ENCODE peak calls at places on chromosome X, in six cellular contexts. Z is keratinocyte; Q is kidney epithelial cell; N is CD4-positive, alpha-beta T cell; O is ovary; U is transverse colon. F is an unnamed sample.

GRCh38 chrX:100976211-100976610 is 6.7 kb downstream of the ARL13A start:
- DNase-seq in Q (no peak), U (no peak), O (no peak), Z (no peak), N (no peak), F (no peak)

GRCh38 chrX:145923376-145923775 is 105.7 kb downstream of the SLITRK2 start:
- DNase-seq in Z (no peak), O (no peak), Q (no peak), U (no peak), N (no peak), F (no peak)

GRCh38 chrX:111649641-111650040 is 31.3 kb upstream of the ALG13 start:
- DNase-seq in O (no peak), U (no peak), Q (no peak), Z (no peak), N (no peak), F (no peak)

GRCh38 chrX:147735364-147735763 is 176.4 kb upstream of the FMR1 start:
- DNase-seq in Q (no peak), N (no peak), U (no peak), Z (no peak), O (no peak), F (no peak)

GRCh38 chrX:44748014-44748413 is 95.8 kb upstream of the DUSP21 start:
- DNase-seq in U (no peak), Z (no peak), N (no peak), Q (peak; percentile 1), O (no peak), F (no peak)

GRCh38 chrX:130268500-130269170 is at the start of gene ZNF280C:
- DNase-seq in Z (peak; percentile 60), N (peak; percentile 78), Q (peak; percentile 64), U (peak; percentile 92), O (peak; percentile 83), F (peak; percentile 92)

GRCh38 chrX:105701310-105702052 is 120.9 kb upstream of the NRK start:
- DNase-seq in N (no peak), O (no peak), Q (no peak), Z (no peak), U (no peak), F (no peak)

GRCh38 chrX:16208601-16209000 is 41.3 kb downstream of the MAGEB17 start:
- DNase-seq in Q (no peak), N (no peak), U (no peak), Z (no peak), O (no peak), F (no peak)

GRCh38 chrX:10397349-10397748 is 223.0 kb downstream of the MID1 start:
- DNase-seq in N (no peak), U (no peak), O (no peak), Z (no peak), Q (no peak), F (no peak)

GRCh38 chrX:69079278-69079677 is 86.0 kb downstream of the PJA1 start:
- DNase-seq in O (no peak), U (no peak), Z (no peak), N (no peak), Q (no peak), F (no peak)

GRCh38 chrX:34884693-34885277 is 57.8 kb upstream of the FAM47B start:
- DNase-seq in U (no peak), Z (peak; percentile 46), N (no peak), Q (peak; percentile 59), O (no peak), F (peak; percentile 9)

GRCh38 chrX:13110427-13111324 is 66.3 kb upstream of the FAM9C start:
- DNase-seq in Z (no peak), Q (no peak), U (peak; percentile 51), O (peak; percentile 37), N (no peak), F (peak; percentile 48)

GRCh38 chrX:104721854-104722253 is 155.9 kb downstream of the IL1RAPL2 start:
- DNase-seq in N (no peak), Z (no peak), O (no peak), Q (no peak), U (no peak), F (no peak)

GRCh38 chrX:136933617-136934145 is 53.2 kb upstream of the RBMX start:
- DNase-seq in N (no peak), O (no peak), U (no peak), Z (no peak), Q (no peak), F (no peak)

GRCh38 chrX:108168961-108169740 is 77.6 kb downstream of the ATG4A start:
- DNase-seq in N (no peak), O (no peak), Q (no peak), Z (no peak), U (no peak), F (no peak)

GRCh38 chrX:140866446-140866845 is 135.9 kb upstream of the SPANXB1 start:
- DNase-seq in Z (no peak), O (no peak), N (no peak), Q (no peak), U (no peak), F (no peak)

GRCh38 chrX:8034058-8034457 is 106.8 kb upstream of the PNPLA4 start:
- DNase-seq in Q (no peak), U (no peak), N (no peak), Z (no peak), O (no peak), F (no peak)

GRCh38 chrX:111182938-111183337 is 86.9 kb downstream of the PAK3 start:
- DNase-seq in Z (no peak), O (no peak), U (no peak), Q (no peak), N (no peak), F (no peak)

GRCh38 chrX:69555396-69556023 is 51.4 kb downstream of the NALF2 start:
- DNase-seq in N (no peak), U (no peak), Q (no peak), O (no peak), Z (no peak), F (no peak)

GRCh38 chrX:41435708-41436107 is 11.4 kb upstream of the NYX start:
- DNase-seq in Z (no peak), N (no peak), Q (no peak), O (no peak), U (no peak), F (no peak)

GRCh38 chrX:41666251-41666650 is 22.5 kb upstream of the GPR34 start:
- DNase-seq in Q (no peak), U (no peak), Z (no peak), N (no peak), O (no peak), F (no peak)

GRCh38 chrX:6024204-6024603 is 204.5 kb downstream of the NLGN4X start:
- DNase-seq in Z (peak; percentile 55), N (no peak), Q (peak; percentile 12), O (no peak), U (no peak), F (no peak)

GRCh38 chrX:115399306-115399705 is 109.8 kb downstream of the LUZP4 start:
- DNase-seq in O (no peak), N (no peak), Z (no peak), Q (no peak), U (no peak), F (no peak)

GRCh38 chrX:40298569-40298968 is 200.8 kb upstream of the BCOR start:
- DNase-seq in O (no peak), Q (no peak), N (no peak), Z (no peak), U (no peak), F (no peak)

GRCh38 chrX:17634542-17635207 is 102.6 kb upstream of the SCML1 start:
- DNase-seq in O (no peak), N (no peak), Z (no peak), U (peak; percentile 15), Q (no peak), F (no peak)

GRCh38 chrX:70921709-70922352 is 9.1 kb downstream of the SLC7A3 start:
- DNase-seq in N (no peak), O (no peak), Z (no peak), Q (no peak), U (no peak), F (no peak)
- H3K27me3 ChIP-seq in N (no peaks in the 10 kb centered on the region), O (no peaks in the 10 kb centered on the region), Z (no peaks in the 10 kb centered on the region), Q (no peaks in the 10 kb centered on the region), U (no peaks in the 10 kb centered on the region), F (no peaks in the 10 kb centered on the region)

GRCh38 chrX:49999048-49999447 is 76.7 kb downstream of the CLCN5 start:
- DNase-seq in Q (no peak), Z (peak; percentile 19), O (no peak), N (no peak), U (no peak), F (no peak)

GRCh38 chrX:50000937-50001542 is 78.6 kb downstream of the CLCN5 start:
- DNase-seq in Q (no peak), Z (no peak), N (no peak), U (no peak), O (no peak), F (no peak)

DNA sequence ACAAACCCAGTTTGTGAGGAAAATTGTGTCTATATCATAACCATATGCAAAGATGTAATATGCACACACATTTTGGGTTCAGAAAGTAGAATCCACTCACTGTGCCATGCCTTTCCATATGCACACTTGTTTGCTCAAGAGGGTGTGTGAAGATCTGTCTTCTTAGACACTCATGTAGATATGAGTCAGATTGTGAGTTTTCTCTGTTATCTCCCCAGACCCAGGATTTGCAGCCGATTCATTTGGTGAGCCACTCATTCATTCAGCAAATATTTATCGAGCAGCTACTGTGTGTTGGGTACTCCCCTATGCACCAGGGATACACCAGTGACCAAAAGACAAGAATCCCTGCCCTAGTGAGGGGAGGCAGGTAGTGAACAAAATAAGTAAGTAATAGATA is 81.5 kb downstream of the CLCN5 start:
- DNase-seq in Q (no peak), Z (no peak), N (no peak), O (no peak), U (no peak), F (no peak)
- H3K27me3 ChIP-seq in Q (no peaks in the 10 kb centered on the region), Z (no peaks in the 10 kb centered on the region), N (no peaks in the 10 kb centered on the region), O (no peaks in the 10 kb centered on the region), U (no peaks in the 10 kb centered on the region), F (no peaks in the 10 kb centered on the region)

DNA sequence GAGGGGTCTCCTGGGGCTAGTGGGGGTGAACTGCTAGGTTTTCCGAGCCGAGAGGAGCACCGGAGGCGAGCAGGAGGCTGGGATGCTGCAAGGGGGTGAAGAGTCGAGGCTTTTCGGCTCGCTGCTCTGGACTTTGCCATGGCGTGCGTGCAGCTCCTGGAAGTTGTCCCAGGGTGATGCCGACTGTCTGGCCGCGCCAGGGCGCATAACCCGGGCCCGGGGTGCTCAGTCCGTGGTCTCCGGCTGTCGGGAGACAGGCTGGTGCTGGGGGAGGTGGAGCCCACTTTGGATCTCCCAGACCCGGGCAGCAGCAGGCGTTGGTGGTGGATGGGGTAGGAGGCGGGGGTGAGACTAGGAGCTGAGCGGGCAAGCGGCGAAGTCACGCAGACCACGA is 777 bp downstream of the GRIA3 start:
- DNase-seq in U (no peak), O (peak; percentile 23), N (no peak), Q (no peak), Z (no peak), F (peak; percentile 48)
- H3K27me3 ChIP-seq in U (peaks cover 5% of the 10 kb centered on the region), O (no peaks in the 10 kb centered on the region), N (peaks cover 17% of the 10 kb centered on the region), Q (no peaks in the 10 kb centered on the region), Z (peaks cover 29% of the 10 kb centered on the region), F (no peaks in the 10 kb centered on the region)

GRCh38 chrX:119990409-119990994 is 47.0 kb upstream of the NKAP start:
- DNase-seq in N (no peak), U (no peak), Q (no peak), O (no peak), Z (no peak), F (no peak)

GRCh38 chrX:119989905-119990408 is 46.4 kb upstream of the NKAP start:
- DNase-seq in U (no peak), Z (no peak), Q (no peak), N (no peak), O (no peak), F (no peak)

GRCh38 chrX:119986203-119986602 is 42.7 kb upstream of the NKAP start:
- DNase-seq in N (no peak), O (no peak), Q (no peak), U (no peak), Z (no peak), F (no peak)

GRCh38 chrX:119996069-119996468 is 52.5 kb upstream of the NKAP start:
- DNase-seq in N (no peak), Z (no peak), Q (no peak), U (no peak), O (no peak), F (no peak)

GRCh38 chrX:119990995-119991787 is 47.6 kb upstream of the NKAP start:
- DNase-seq in Z (no peak), Q (no peak), U (no peak), N (no peak), O (no peak), F (no peak)
- H3K27me3 ChIP-seq in Z (peaks cover 36% of the 10 kb centered on the region), Q (peaks cover 35% of the 10 kb centered on the region), U (peaks cover 77% of the 10 kb centered on the region), N (peaks cover 59% of the 10 kb centered on the region), O (no peaks in the 10 kb centered on the region), F (peaks cover 32% of the 10 kb centered on the region)

F was measured in MG63.